ENCODE peak calls at places on chromosomes 13 and 19, in nine cellular contexts. M is stimulated activated CD4-positive, alpha-beta T cell treated with anti-CD3 and anti-CD28 coated beads, TNF-alpha, amount 100 ng/mL, for 1 hour; P is uterus; X is activated T-cell treated with anti-CD3 and anti-CD28 coated beads, Interleukin-2, amount 50 U/mL, for 72 hours; N is psoas muscle; Y is NCI-H1048; J is nucleus accumbens; I is fibroblast of the conjunctiva; V is SK-MEL-5. G is an unnamed sample.

GRCh38 chr13:51158923-51159322 is 47.8 kb upstream of the C13orf42 start:
- DNase-seq in M (no peak), P (no peak), X (no peak), N (no peak), Y (no peak), J (no peak), I (peak), V (no peak), G (no peak)

GRCh38 chr19:7391218-7391670 is 42.5 kb downstream of the ARHGEF18 start:
- DNase-seq in M (no peak), P (no peak), X (no peak), N (no peak), Y (no peak), J (no peak), I (no peak), V (no peak), G (no peak)

GRCh38 chr13:97391201-97391600 is 42.8 kb upstream of the RAP2A start:
- DNase-seq in M (no peak), P (no peak), X (no peak), N (no peak), Y (no peak), J (no peak), I (no peak), V (peak), G (no peak)

GRCh38 chr13:32837307-32837972 is 178.8 kb upstream of the KL start:
- DNase-seq in M (no peak), P (no peak), X (no peak), N (no peak), Y (no peak), J (no peak), I (no peak), V (no peak), G (no peak)

GRCh38 chr13:31201341-31202024 is 1.7 kb downstream of the B3GLCT start:
- DNase-seq in M (no peak), P (peak), X (no peak), N (no peak), Y (no peak), J (no peak), I (no peak), V (no peak), G (no peak)

GRCh38 chr13:41500501-41500900 is 43.2 kb downstream of the RGCC start:
- DNase-seq in M (no peak), P (no peak), X (peak), N (no peak), Y (no peak), J (no peak), I (no peak), V (no peak), G (no peak)

GRCh38 chr13:78045916-78046315 is 127.3 kb upstream of the EDNRB start:
- DNase-seq in M (no peak), P (no peak), X (no peak), N (no peak), Y (no peak), J (no peak), I (no peak), V (no peak), G (no peak)

GRCh38 chr13:47289578-47289977 is 392.7 kb upstream of the HTR2A start:
- DNase-seq in M (no peak), P (no peak), X (no peak), N (no peak), Y (no peak), J (no peak), I (no peak), V (no peak), G (no peak)

GRCh38 chr13:22463089-22463488 is 717.7 kb upstream of the SGCG start:
- DNase-seq in M (no peak), P (no peak), X (no peak), N (no peak), Y (no peak), J (no peak), I (no peak), V (no peak), G (no peak)

GRCh38 chr19:22422220-22422619 is at the start of gene ZNF98:
- DNase-seq in M (no peak), P (peak), X (no peak), N (peak), Y (no peak), J (no peak), I (peak), V (no peak), G (peak)

GRCh38 chr19:2108251-2109016 is 11.7 kb downstream of the IZUMO4 start:
- DNase-seq in M (no peak), P (no peak), X (no peak), N (no peak), Y (no peak), J (no peak), I (no peak), V (no peak), G (no peak)

GRCh38 chr13:53041968-53042485 is 13.4 kb downstream of the OLFM4 start:
- DNase-seq in M (no peak), P (no peak), X (no peak), N (no peak), Y (no peak), J (no peak), I (no peak), V (no peak), G (no peak)

GRCh38 chr13:45704211-45704739 is 2.2 kb downstream of the CBY2 start:
- DNase-seq in M (no peak), P (no peak), X (no peak), N (no peak), Y (no peak), J (no peak), I (no peak), V (no peak), G (no peak)

GRCh38 chr19:13039211-13039789 is 44.0 kb downstream of the NFIX start:
- DNase-seq in M (no peak), P (no peak), X (no peak), N (no peak), Y (no peak), J (no peak), I (no peak), V (no peak), G (no peak)

GRCh38 chr19:38596057-38596981 is 21.4 kb downstream of the MAP4K1 start:
- DNase-seq in M (peak), P (no peak), X (peak), N (peak), Y (no peak), J (no peak), I (no peak), V (no peak), G (no peak)

GRCh38 chr19:3698386-3698950 is 1.8 kb downstream of the PIP5K1C start:
- DNase-seq in M (no peak), P (no peak), X (no peak), N (no peak), Y (no peak), J (no peak), I (no peak), V (no peak), G (peak)

GRCh38 chr13:42707003-42707402 is 74.4 kb upstream of the FAM216B start:
- DNase-seq in M (no peak), P (no peak), X (no peak), N (no peak), Y (no peak), J (no peak), I (no peak), V (no peak), G (no peak)

GRCh38 chr13:72774019-72774418 is 7.7 kb downstream of the DIS3 start:
- DNase-seq in M (no peak), P (no peak), X (no peak), N (no peak), Y (no peak), J (no peak), I (no peak), V (no peak), G (no peak)

GRCh38 chr19:41133260-41133659 is 19.0 kb downstream of the CYP2F1 start:
- DNase-seq in M (no peak), P (no peak), X (no peak), N (no peak), Y (no peak), J (no peak), I (no peak), V (no peak), G (no peak)

GRCh38 chr13:108769213-108770070 is 140.0 kb downstream of the MYO16 start:
- DNase-seq in M (no peak), P (no peak), X (no peak), N (no peak), Y (no peak), J (no peak), I (no peak), V (no peak), G (no peak)

GRCh38 chr19:46474211-46474610 is 2.8 kb upstream of the PNMA8A start:
- DNase-seq in M (no peak), P (no peak), X (no peak), N (no peak), Y (no peak), J (no peak), I (no peak), V (no peak), G (no peak)

GRCh38 chr19:30318261-30318660 is 53.9 kb upstream of the ZNF536 start:
- DNase-seq in M (no peak), P (no peak), X (no peak), N (peak), Y (no peak), J (no peak), I (no peak), V (no peak), G (no peak)

GRCh38 chr13:47672982-47673670 is 327.9 kb downstream of the SUCLA2 start:
- DNase-seq in M (no peak), P (no peak), X (no peak), N (no peak), Y (no peak), J (no peak), I (peak), V (no peak), G (no peak)

GRCh38 chr13:23790591-23791170 is 98.5 kb downstream of the MIPEP start:
- DNase-seq in M (no peak), P (no peak), X (no peak), N (no peak), Y (no peak), J (no peak), I (peak), V (peak), G (no peak)

GRCh38 chr13:43030548-43030947 is 7.2 kb downstream of the DNAJC15 start:
- DNase-seq in M (no peak), P (no peak), X (no peak), N (no peak), Y (no peak), J (no peak), I (no peak), V (no peak), G (no peak)

GRCh38 chr19:54030895-54031586 is 32.7 kb downstream of the VSTM1 start:
- DNase-seq in M (no peak), P (no peak), X (no peak), N (no peak), Y (no peak), J (no peak), I (no peak), V (peak), G (no peak)

GRCh38 chr13:68697551-68697950 is 1410.1 kb upstream of the ATXN8OS start:
- DNase-seq in M (no peak), P (no peak), X (no peak), N (no peak), Y (no peak), J (no peak), I (no peak), V (no peak), G (no peak)

GRCh38 chr13:26053418-26053980 is 1.7 kb upstream of the SHISA2 start:
- DNase-seq in M (no peak), P (no peak), X (no peak), N (no peak), Y (no peak), J (no peak), I (no peak), V (no peak), G (no peak)

GRCh38 chr19:46303702-46304397 is 7.0 kb downstream of the HIF3A start:
- DNase-seq in M (no peak), P (peak), X (no peak), N (peak), Y (peak), J (no peak), I (no peak), V (peak), G (no peak)

GRCh38 chr19:3176715-3177501 is 1.7 kb upstream of the S1PR4 start:
- DNase-seq in M (peak), P (no peak), X (peak), N (no peak), Y (no peak), J (no peak), I (no peak), V (no peak), G (no peak)

GRCh38 chr19:1169921-1170885 is 3.9 kb downstream of the SBNO2 start:
- DNase-seq in M (no peak), P (peak), X (no peak), N (peak), Y (no peak), J (no peak), I (no peak), V (peak), G (no peak)

GRCh38 chr13:87169337-87169736 is 501.8 kb upstream of the SLITRK5 start:
- DNase-seq in M (no peak), P (no peak), X (no peak), N (no peak), Y (no peak), J (no peak), I (no peak), V (no peak), G (no peak)

GRCh38 chr19:37905936-37906867 is at the start of gene WDR87:
- DNase-seq in M (peak), P (peak), X (peak), N (no peak), Y (no peak), J (peak), I (no peak), V (peak), G (peak)

G was measured in stimulated activated naive B cell treated with anti-CD40 and anti-IgM and Interleukin-4, amounts not matched to agents 10 μg/mL and 1 μg/mL and 100 μg/mL, for 72 hours.